ENCODE peak calls at places on chromosome 11, in seven cellular contexts. One of them, this sample, is unnamed.
A peak's percentile ranks its signal among the peaks of the same experiment; 100 is the strongest.

GRCh38 chr11:70764356-70764905 is 366.1 kb downstream of the CTTN start:
- DNase-seq in spleen: peak; percentile 7
- DNase-seq in vagina: no peak
- DNase-seq in GM12891: no peak
- DNase-seq in prostate gland: no peak
- DNase-seq in GM12878: no peak
- DNase-seq in HCT116: no peak
- DNase-seq in this sample: no peak

GRCh38 chr11:114110948-114111347 is 51.4 kb downstream of the ZBTB16 start:
- DNase-seq in spleen: no peak
- DNase-seq in vagina: no peak
- DNase-seq in GM12891: no peak
- DNase-seq in prostate gland: peak; percentile 32
- DNase-seq in GM12878: no peak
- DNase-seq in HCT116: no peak
- DNase-seq in this sample: no peak

GRCh38 chr11:13223112-13223511 is 54.5 kb upstream of the BMAL1 start:
- DNase-seq in spleen: no peak
- DNase-seq in vagina: no peak
- DNase-seq in GM12891: no peak
- DNase-seq in prostate gland: no peak
- DNase-seq in GM12878: no peak
- DNase-seq in HCT116: no peak
- DNase-seq in this sample: no peak

GRCh38 chr11:17443423-17443822 is 33.2 kb downstream of the ABCC8 start:
- DNase-seq in spleen: no peak
- DNase-seq in vagina: no peak
- DNase-seq in GM12891: no peak
- DNase-seq in prostate gland: no peak
- DNase-seq in GM12878: no peak
- DNase-seq in HCT116: no peak
- DNase-seq in this sample: no peak

GRCh38 chr11:112616292-112617088 is 344.7 kb upstream of the NCAM1 start:
- DNase-seq in spleen: no peak
- DNase-seq in vagina: no peak
- DNase-seq in GM12891: no peak
- DNase-seq in prostate gland: no peak
- DNase-seq in GM12878: no peak
- DNase-seq in HCT116: no peak
- DNase-seq in this sample: no peak

GRCh38 chr11:120756931-120757330 is 245.4 kb downstream of the GRIK4 start:
- DNase-seq in spleen: no peak
- DNase-seq in vagina: no peak
- DNase-seq in GM12891: no peak
- DNase-seq in prostate gland: no peak
- DNase-seq in GM12878: no peak
- DNase-seq in HCT116: no peak
- DNase-seq in this sample: no peak

GRCh38 chr11:65516135-65516968 is 8.5 kb upstream of the SCYL1 start:
- DNase-seq in spleen: no peak
- DNase-seq in vagina: no peak
- DNase-seq in GM12891: no peak
- DNase-seq in prostate gland: no peak
- DNase-seq in GM12878: no peak
- DNase-seq in HCT116: no peak
- DNase-seq in this sample: no peak

GRCh38 chr11:58574851-58575250 is 805 bp downstream of the LPXN start:
- DNase-seq in spleen: no peak
- DNase-seq in vagina: no peak
- DNase-seq in GM12891: no peak
- DNase-seq in prostate gland: no peak
- DNase-seq in GM12878: no peak
- DNase-seq in HCT116: no peak
- DNase-seq in this sample: no peak

GRCh38 chr11:128379587-128380279 is 207.6 kb downstream of the ETS1 start:
- DNase-seq in spleen: no peak
- DNase-seq in vagina: no peak
- DNase-seq in GM12891: no peak
- DNase-seq in prostate gland: no peak
- DNase-seq in GM12878: no peak
- DNase-seq in HCT116: no peak
- DNase-seq in this sample: no peak

GRCh38 chr11:101586965-101587364 is 3.2 kb upstream of the TRPC6 start:
- DNase-seq in spleen: no peak
- DNase-seq in vagina: no peak
- DNase-seq in GM12891: no peak
- DNase-seq in prostate gland: no peak
- DNase-seq in GM12878: no peak
- DNase-seq in HCT116: no peak
- DNase-seq in this sample: no peak

GRCh38 chr11:57547854-57548377 is 10.5 kb downstream of the SMTNL1 start:
- DNase-seq in spleen: no peak
- DNase-seq in vagina: no peak
- DNase-seq in GM12891: peak; percentile 74
- DNase-seq in prostate gland: no peak
- DNase-seq in GM12878: no peak
- DNase-seq in HCT116: no peak
- DNase-seq in this sample: no peak

GRCh38 chr11:130902380-130902779 is 13.9 kb downstream of the SNX19 start:
- DNase-seq in spleen: no peak
- DNase-seq in vagina: no peak
- DNase-seq in GM12891: no peak
- DNase-seq in prostate gland: no peak
- DNase-seq in GM12878: no peak
- DNase-seq in HCT116: no peak
- DNase-seq in this sample: no peak
- TF ChIP-seq POLR2AphosphoS5 in spleen: no peak
- TF ChIP-seq POLR2AphosphoS5 in vagina: no peak
- TF ChIP-seq POLR2AphosphoS5 in GM12891: no peak
- TF ChIP-seq POLR2AphosphoS5 in prostate gland: no peak
- TF ChIP-seq POLR2AphosphoS5 in GM12878: no peak
- TF ChIP-seq POLR2AphosphoS5 in HCT116: no peak
- TF ChIP-seq POLR2AphosphoS5 in this sample: no peak

DNA sequence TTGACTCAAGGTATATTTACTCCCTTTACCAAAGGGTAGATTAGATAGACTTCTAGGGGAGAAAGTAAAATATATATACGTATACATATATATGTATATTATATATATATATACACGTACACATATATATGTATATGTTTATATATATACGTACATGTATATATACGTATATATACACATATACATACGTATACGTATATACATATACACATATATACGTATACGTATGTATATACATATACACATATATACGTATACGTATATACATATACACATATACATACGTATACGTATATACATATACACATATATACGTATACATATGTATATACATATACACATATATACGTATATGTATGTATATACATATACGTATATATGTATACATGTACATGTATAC is 430.5 kb upstream of the ANO3 start:
- DNase-seq in spleen: no peak
- DNase-seq in vagina: no peak
- DNase-seq in GM12891: no peak
- DNase-seq in prostate gland: no peak
- DNase-seq in GM12878: no peak
- DNase-seq in HCT116: no peak
- DNase-seq in this sample: no peak
- TF ChIP-seq POLR2AphosphoS5 in spleen: no peak
- TF ChIP-seq POLR2AphosphoS5 in vagina: no peak
- TF ChIP-seq POLR2AphosphoS5 in GM12891: no peak
- TF ChIP-seq POLR2AphosphoS5 in prostate gland: no peak
- TF ChIP-seq POLR2AphosphoS5 in GM12878: no peak
- TF ChIP-seq POLR2AphosphoS5 in HCT116: no peak
- TF ChIP-seq POLR2AphosphoS5 in this sample: no peak

GRCh38 chr11:118896472-118896913 is 12.8 kb downstream of the CXCR5 start:
- DNase-seq in spleen: peak; percentile 82
- DNase-seq in vagina: no peak
- DNase-seq in GM12891: no peak
- DNase-seq in prostate gland: no peak
- DNase-seq in GM12878: no peak
- DNase-seq in HCT116: no peak
- DNase-seq in this sample: no peak
- TF ChIP-seq POLR2AphosphoS5 in spleen: peak; percentile 80
- TF ChIP-seq POLR2AphosphoS5 in vagina: no peak
- TF ChIP-seq POLR2AphosphoS5 in GM12891: no peak
- TF ChIP-seq POLR2AphosphoS5 in prostate gland: no peak
- TF ChIP-seq POLR2AphosphoS5 in GM12878: no peak
- TF ChIP-seq POLR2AphosphoS5 in HCT116: no peak
- TF ChIP-seq POLR2AphosphoS5 in this sample: no peak

GRCh38 chr11:19871531-19871930 is 158.9 kb downstream of the NAV2 start:
- DNase-seq in spleen: no peak
- DNase-seq in vagina: no peak
- DNase-seq in GM12891: no peak
- DNase-seq in prostate gland: no peak
- DNase-seq in GM12878: no peak
- DNase-seq in HCT116: no peak
- DNase-seq in this sample: no peak
- TF ChIP-seq POLR2AphosphoS5 in spleen: no peak
- TF ChIP-seq POLR2AphosphoS5 in vagina: no peak
- TF ChIP-seq POLR2AphosphoS5 in GM12891: no peak
- TF ChIP-seq POLR2AphosphoS5 in prostate gland: no peak
- TF ChIP-seq POLR2AphosphoS5 in GM12878: no peak
- TF ChIP-seq POLR2AphosphoS5 in HCT116: no peak
- TF ChIP-seq POLR2AphosphoS5 in this sample: no peak

GRCh38 chr11:10305964-10306918 is 1.4 kb downstream of the ADM start:
- DNase-seq in spleen: peak; percentile 88
- DNase-seq in vagina: no peak
- DNase-seq in GM12891: no peak
- DNase-seq in prostate gland: no peak
- DNase-seq in GM12878: no peak
- DNase-seq in HCT116: no peak
- DNase-seq in this sample: no peak
- TF ChIP-seq POLR2AphosphoS5 in spleen: peak; percentile 51
- TF ChIP-seq POLR2AphosphoS5 in vagina: no peak
- TF ChIP-seq POLR2AphosphoS5 in GM12891: no peak
- TF ChIP-seq POLR2AphosphoS5 in prostate gland: no peak
- TF ChIP-seq POLR2AphosphoS5 in GM12878: no peak
- TF ChIP-seq POLR2AphosphoS5 in HCT116: peak; percentile 61
- TF ChIP-seq POLR2AphosphoS5 in this sample: no peak

DNA sequence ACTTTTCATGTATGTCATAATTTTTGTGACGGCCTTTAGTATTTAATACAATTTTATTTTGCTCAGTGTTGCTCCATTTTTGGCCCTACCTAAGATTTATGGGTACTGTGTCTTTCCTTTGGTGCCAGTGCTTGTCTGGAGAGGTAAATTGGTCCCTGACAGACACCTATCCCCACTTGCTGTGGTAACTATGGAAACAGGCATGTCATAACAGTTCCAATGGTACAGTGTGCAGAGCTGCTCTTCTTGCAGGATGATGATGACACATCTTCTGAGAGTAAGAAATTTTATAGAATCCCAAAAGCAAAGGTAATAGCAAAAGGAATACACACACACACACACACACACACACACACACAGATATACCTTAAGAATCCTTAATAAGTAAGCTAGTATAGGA is 118.5 kb downstream of the ELP4 start:
- DNase-seq in spleen: no peak
- DNase-seq in vagina: no peak
- DNase-seq in GM12891: no peak
- DNase-seq in prostate gland: no peak
- DNase-seq in GM12878: no peak
- DNase-seq in HCT116: no peak
- DNase-seq in this sample: no peak
- TF ChIP-seq POLR2AphosphoS5 in spleen: no peak
- TF ChIP-seq POLR2AphosphoS5 in vagina: no peak
- TF ChIP-seq POLR2AphosphoS5 in GM12891: no peak
- TF ChIP-seq POLR2AphosphoS5 in prostate gland: no peak
- TF ChIP-seq POLR2AphosphoS5 in GM12878: no peak
- TF ChIP-seq POLR2AphosphoS5 in HCT116: no peak
- TF ChIP-seq POLR2AphosphoS5 in this sample: no peak

DNA sequence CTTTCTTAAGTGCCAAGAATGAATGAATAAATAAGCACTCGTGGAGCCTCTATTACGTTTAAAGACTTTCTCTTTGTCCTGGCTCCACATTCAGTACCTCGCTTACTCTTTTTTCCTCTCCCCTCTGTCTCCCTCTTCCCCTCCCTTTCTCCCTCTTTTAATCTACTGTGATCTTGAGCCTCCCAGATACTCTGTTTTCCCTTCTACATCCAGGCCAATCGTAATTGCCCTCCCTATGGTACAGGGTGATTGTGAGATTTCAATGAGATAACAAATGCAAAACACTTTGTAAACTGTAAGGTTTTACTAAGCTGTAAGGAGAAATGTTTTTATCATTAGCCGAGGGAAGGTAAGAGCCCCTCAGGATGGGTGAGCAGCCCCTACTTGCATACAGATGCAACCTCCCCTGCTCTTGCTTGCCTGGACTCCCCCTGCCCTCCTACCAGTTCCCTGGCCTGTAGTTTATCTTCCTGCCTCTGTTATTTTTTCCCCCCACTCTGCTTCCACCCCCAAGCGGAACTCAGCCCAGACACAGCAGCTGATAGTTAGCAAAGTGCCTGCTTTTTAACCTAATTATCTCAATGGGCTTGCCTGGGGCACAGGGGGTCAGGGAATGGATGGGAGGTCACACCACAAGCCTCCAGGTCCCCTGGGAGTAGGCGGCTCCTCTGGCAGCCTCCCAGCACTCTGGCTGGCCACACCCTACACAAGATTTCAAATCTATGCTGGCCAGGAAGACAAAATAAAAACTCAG is 76.9 kb upstream of the CADM1 start:
- DNase-seq in spleen: no peak
- DNase-seq in vagina: no peak
- DNase-seq in GM12891: no peak
- DNase-seq in prostate gland: no peak
- DNase-seq in GM12878: no peak
- DNase-seq in HCT116: no peak
- DNase-seq in this sample: no peak
- TF ChIP-seq POLR2AphosphoS5 in spleen: no peak
- TF ChIP-seq POLR2AphosphoS5 in vagina: no peak
- TF ChIP-seq POLR2AphosphoS5 in GM12891: no peak
- TF ChIP-seq POLR2AphosphoS5 in prostate gland: no peak
- TF ChIP-seq POLR2AphosphoS5 in GM12878: no peak
- TF ChIP-seq POLR2AphosphoS5 in HCT116: no peak
- TF ChIP-seq POLR2AphosphoS5 in this sample: no peak

GRCh38 chr11:19676508-19677379 is 35.9 kb upstream of the NAV2 start:
- DNase-seq in spleen: no peak
- DNase-seq in vagina: no peak
- DNase-seq in GM12891: no peak
- DNase-seq in prostate gland: no peak
- DNase-seq in GM12878: no peak
- DNase-seq in HCT116: no peak
- DNase-seq in this sample: no peak
- TF ChIP-seq POLR2AphosphoS5 in spleen: no peak
- TF ChIP-seq POLR2AphosphoS5 in vagina: peak; percentile 56
- TF ChIP-seq POLR2AphosphoS5 in GM12891: no peak
- TF ChIP-seq POLR2AphosphoS5 in prostate gland: no peak
- TF ChIP-seq POLR2AphosphoS5 in GM12878: no peak
- TF ChIP-seq POLR2AphosphoS5 in HCT116: no peak
- TF ChIP-seq POLR2AphosphoS5 in this sample: peak; percentile 20

This sample was measured in breast epithelium.